ENCODE peak calls at places on chromosome 5, in six cellular contexts. B is H9, U is neuronal stem cell, W is IMR-90, Z is H1, J is trophoblast cell. Y is an unnamed sample.

GRCh38 chr5:112156211-112156610 is 262.9 kb downstream of the EPB41L4A start:
- DNase-seq in B (no peak), Z (no peak), W (no peak), J (no peak), U (no peak), Y (no peak)

GRCh38 chr5:57302643-57303042 is 128.8 kb downstream of the GPBP1 start:
- DNase-seq in J (no peak), B (no peak), Z (no peak), U (no peak), W (peak; percentile 67), Y (peak; percentile 93)

GRCh38 chr5:134145779-134146581 is 30.8 kb downstream of the SKP1 start:
- DNase-seq in W (peak; percentile 64), B (peak; percentile 88), J (peak; percentile 86), Z (peak; percentile 94), U (peak; percentile 81), Y (peak; percentile 81)

GRCh38 chr5:415928-416635 is 26.9 kb upstream of the EXOC3 start:
- DNase-seq in B (no peak), W (no peak), U (no peak), J (no peak), Z (no peak), Y (no peak)

GRCh38 chr5:178785999-178786398 is 55.5 kb upstream of the ZNF354A start:
- DNase-seq in W (no peak), U (no peak), B (no peak), J (no peak), Z (no peak), Y (peak; percentile 11)

GRCh38 chr5:96347502-96348292 is 85.4 kb downstream of the PCSK1 start:
- DNase-seq in J (no peak), Z (no peak), B (no peak), W (peak; percentile 41), U (no peak), Y (no peak)

GRCh38 chr5:174053891-174054290 is 8.4 kb downstream of the NSG2 start:
- DNase-seq in Z (no peak), U (no peak), B (no peak), J (no peak), W (no peak), Y (no peak)

GRCh38 chr5:95713960-95714710 is 17.0 kb upstream of the RHOBTB3 start:
- DNase-seq in Z (no peak), U (no peak), J (peak; percentile 46), W (no peak), B (no peak), Y (peak; percentile 59)

GRCh38 chr5:1414311-1415058 is 30.8 kb downstream of the SLC6A3 start:
- DNase-seq in J (no peak), Z (no peak), B (no peak), W (no peak), U (no peak), Y (no peak)

GRCh38 chr5:115961413-115962238 is 649 bp upstream of the LVRN start:
- DNase-seq in B (peak; percentile 35), Z (peak; percentile 51), W (no peak), U (no peak), J (peak; percentile 96), Y (no peak)

GRCh38 chr5:34708777-34709176 is 52.6 kb downstream of the RAI14 start:
- DNase-seq in Z (no peak), W (no peak), B (no peak), U (no peak), J (peak; percentile 66), Y (no peak)

GRCh38 chr5:58462623-58463230 is 2.8 kb upstream of the PLK2 start:
- DNase-seq in Z (no peak), W (peak; percentile 72), B (no peak), J (peak; percentile 50), U (peak; percentile 59), Y (peak; percentile 79)

GRCh38 chr5:76742586-76742985 is 26.7 kb downstream of the F2R start:
- DNase-seq in Z (no peak), B (no peak), U (no peak), W (peak; percentile 78), J (no peak), Y (peak; percentile 77)

GRCh38 chr5:139403418-139403786 is 487 bp downstream of the SPATA24 start:
- DNase-seq in W (no peak), Z (no peak), J (no peak), B (no peak), U (no peak), Y (no peak)

GRCh38 chr5:98921947-98922508 is 6.8 kb downstream of the CHD1 start:
- DNase-seq in W (no peak), Z (no peak), B (no peak), J (no peak), U (no peak), Y (no peak)

GRCh38 chr5:136132087-136132486 is 558 bp upstream of the SMAD5 start:
- DNase-seq in Z (no peak), B (no peak), W (no peak), J (no peak), U (peak; percentile 8), Y (no peak)

DNA sequence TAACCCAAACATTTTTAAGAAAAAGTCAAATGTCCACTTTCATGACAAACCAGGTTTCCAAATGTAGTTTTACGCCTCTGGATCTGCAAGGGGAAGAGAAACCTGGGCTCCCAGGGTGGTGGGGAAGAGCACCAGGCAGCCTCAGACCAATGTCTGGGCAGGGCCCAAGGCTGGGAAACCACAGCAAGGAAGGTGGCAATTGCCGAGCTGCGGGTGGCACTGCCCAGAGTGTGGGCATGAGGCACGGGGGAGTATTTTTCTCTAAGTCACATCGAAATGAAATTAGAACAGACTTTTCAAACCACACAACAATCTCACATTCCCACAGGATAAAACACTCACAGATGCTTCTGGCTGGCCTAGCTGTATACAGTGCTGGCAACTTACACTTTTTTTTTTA is 32.6 kb upstream of the RASGEF1C start:
- DNase-seq in U (no peak), Z (no peak), J (no peak), W (no peak), B (no peak), Y (no peak)
- H3K9me3 ChIP-seq in U (peaks cover 60% of the 10 kb centered on the region), Z (no peaks in the 10 kb centered on the region), J (peaks cover 1% of the 10 kb centered on the region), W (peaks cover 2% of the 10 kb centered on the region), B (no peaks in the 10 kb centered on the region), Y (peaks cover 93% of the 10 kb centered on the region)

GRCh38 chr5:93337138-93337537 is 243.9 kb downstream of the NR2F1-AS1 start:
- DNase-seq in B (no peak), W (no peak), Z (no peak), U (no peak), J (no peak), Y (no peak)
- H3K4me1 ChIP-seq in B (no peaks in the 10 kb centered on the region), W (no peaks in the 10 kb centered on the region), Z (no peaks in the 10 kb centered on the region), U (no peaks in the 10 kb centered on the region), J (no peaks in the 10 kb centered on the region), Y (peaks cover under 1% of the 10 kb centered on the region)

DNA sequence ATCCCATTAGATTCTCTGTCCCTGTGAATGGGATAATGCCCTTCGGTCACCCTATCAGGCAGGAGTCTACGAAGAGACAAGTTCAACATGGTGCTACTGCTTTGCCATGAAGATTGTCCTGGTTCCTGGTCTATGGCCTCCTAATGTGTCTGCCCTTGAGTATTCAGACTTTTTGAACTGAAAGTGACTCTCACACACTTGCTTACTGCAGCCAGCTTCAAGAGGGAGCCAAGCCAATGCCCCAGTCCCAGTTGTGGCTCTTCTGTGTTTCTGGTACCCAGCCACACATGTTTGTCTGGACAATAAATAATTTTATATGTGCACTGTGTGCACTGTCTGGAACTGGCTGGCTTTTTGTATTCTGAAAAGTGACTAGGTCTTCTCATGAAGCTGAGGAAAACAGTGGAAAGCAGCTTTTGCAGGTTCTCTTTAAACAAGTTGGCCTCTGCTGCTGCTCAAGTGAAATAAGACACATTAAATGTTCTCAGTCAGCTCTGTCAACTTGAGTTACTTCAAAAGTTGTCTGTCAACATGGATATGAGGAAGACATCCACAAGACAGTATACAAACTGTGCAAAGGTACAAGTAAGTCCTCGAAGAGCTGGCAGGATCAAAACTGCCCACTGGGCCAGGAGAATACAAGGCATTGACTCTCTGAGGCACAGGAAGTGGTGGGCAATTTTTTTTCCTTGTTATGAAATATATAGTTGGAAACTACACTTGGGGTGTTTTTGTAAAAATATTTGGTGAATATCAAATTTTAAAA is 60.0 kb downstream of the ZNF608 start:
- DNase-seq in U (no peak), B (no peak), Z (no peak), W (no peak), J (no peak), Y (no peak)
- H3K18ac ChIP-seq in U (no peak overlapping the region), B (no peak overlapping the region), Z (no peak overlapping the region), W (peak overlapping the region; percentile 22), J (no peak overlapping the region), Y (no peak overlapping the region)

GRCh38 chr5:141303756-141304155 is at the start of gene SLC25A2:
- DNase-seq in Z (no peak), U (no peak), J (no peak), B (no peak), W (no peak), Y (no peak)
- H3K9me3 ChIP-seq in Z (no peaks in the 10 kb centered on the region), U (peaks cover 54% of the 10 kb centered on the region), J (peaks cover 13% of the 10 kb centered on the region), B (no peaks in the 10 kb centered on the region), W (peaks cover 46% of the 10 kb centered on the region), Y (peaks cover 87% of the 10 kb centered on the region)

GRCh38 chr5:5183192-5183699 is 43.1 kb downstream of the ADAMTS16 start:
- DNase-seq in B (peak; percentile 92), U (no peak), Z (peak; percentile 80), W (no peak), J (no peak), Y (no peak)
- H3K4me1 ChIP-seq in B (peaks cover 21% of the 10 kb centered on the region), U (peaks cover 4% of the 10 kb centered on the region), Z (peaks cover 35% of the 10 kb centered on the region), W (no peaks in the 10 kb centered on the region), J (peaks cover 8% of the 10 kb centered on the region), Y (peaks cover 22% of the 10 kb centered on the region)

GRCh38 chr5:143701476-143701875 is 110.5 kb upstream of the HMHB1 start:
- DNase-seq in J (no peak), B (no peak), U (no peak), Z (no peak), W (peak; percentile 51), Y (peak; percentile 67)

GRCh38 chr5:143703659-143704058 is 108.3 kb upstream of the HMHB1 start:
- DNase-seq in U (no peak), B (no peak), W (no peak), J (no peak), Z (no peak), Y (no peak)

GRCh38 chr5:143708672-143709071 is 103.3 kb upstream of the HMHB1 start:
- DNase-seq in B (no peak), U (no peak), J (no peak), Z (no peak), W (no peak), Y (no peak)

GRCh38 chr5:143707797-143708196 is 104.2 kb upstream of the HMHB1 start:
- DNase-seq in U (no peak), J (no peak), Z (no peak), B (no peak), W (no peak), Y (no peak)

GRCh38 chr5:143705416-143705815 is 106.5 kb upstream of the HMHB1 start:
- DNase-seq in U (no peak), W (no peak), B (no peak), Z (no peak), J (no peak), Y (no peak)
- H3K18ac ChIP-seq in U (no peak overlapping the region), W (no peak overlapping the region), B (no peak overlapping the region), Z (no peak overlapping the region), J (no peak overlapping the region), Y (no peak overlapping the region)

DNA sequence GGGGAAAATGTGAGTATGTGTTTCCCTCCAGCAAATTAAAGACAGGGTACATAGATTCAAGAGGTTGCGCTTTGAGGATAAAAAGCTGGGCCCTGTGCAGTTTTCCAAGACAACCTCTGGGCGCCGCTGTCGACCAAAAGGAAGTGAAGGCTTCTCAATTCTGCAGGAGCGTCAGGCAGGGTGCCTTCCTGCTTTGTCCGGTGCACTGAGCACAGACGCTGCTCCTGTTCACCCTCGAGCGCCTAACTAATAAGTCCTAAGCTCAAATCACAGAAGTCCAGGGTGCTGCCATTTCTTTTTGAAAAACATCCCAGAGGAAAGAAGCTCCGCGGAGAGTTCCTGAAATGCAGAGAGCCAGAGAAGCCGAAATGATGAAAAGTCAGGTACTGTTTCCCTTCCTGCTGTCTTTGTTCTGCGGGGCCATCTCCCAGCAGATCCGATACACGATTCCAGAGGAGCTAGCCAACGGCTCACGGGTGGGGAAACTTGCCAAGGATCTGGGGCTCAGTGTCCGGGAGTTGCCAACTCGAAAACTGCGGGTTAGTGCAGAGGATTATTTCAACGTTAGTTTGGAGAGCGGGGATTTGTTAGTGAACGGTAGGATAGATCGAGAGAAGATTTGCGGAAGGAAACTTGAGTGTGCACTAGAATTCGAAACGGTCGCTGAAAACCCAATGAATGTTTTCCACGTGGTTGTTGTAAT is at the start of gene PCDHGB1:
- DNase-seq in W (peak; percentile 71), B (peak; percentile 87), Z (peak; percentile 83), J (no peak), U (no peak), Y (peak; percentile 15)
- H3K9me3 ChIP-seq in W (peaks cover 33% of the 10 kb centered on the region), B (peaks cover 16% of the 10 kb centered on the region), Z (peaks cover 25% of the 10 kb centered on the region), J (peaks cover 21% of the 10 kb centered on the region), U (peaks cover 33% of the 10 kb centered on the region), Y (peaks cover 53% of the 10 kb centered on the region)

Y was measured in mesenchymal stem cell.